ENCODE peak calls at places on chromosomes 1 and 21, in ten cellular contexts. X, P, K, E, V, M, I, G, L and W are unnamed samples.

GRCh38 chr1:215523906-215524305 is 43.2 kb upstream of the KCTD3 start:
- DNase-seq in G (no peak), V (no peak), P (no peak), L (no peak), K (no peak), E (no peak), X (no peak), I (no peak), M (no peak), W (peak; percentile 54)

GRCh38 chr1:98733782-98734112 is 72.2 kb downstream of the SNX7 start:
- DNase-seq in I (no peak), E (no peak), P (no peak), L (peak; percentile 66), X (no peak), V (no peak), G (no peak), K (no peak), M (no peak), W (peak; percentile 29)

GRCh38 chr21:42653492-42654061 is at the start of gene PDE9A:
- DNase-seq in L (no peak), X (no peak), P (no peak), E (no peak), K (peak; percentile 11), I (peak; percentile 71), V (no peak), M (peak; percentile 52), G (no peak), W (no peak)

GRCh38 chr1:206890125-206890637 is 7.1 kb upstream of the IL24 start:
- DNase-seq in E (no peak), I (no peak), M (no peak), V (no peak), L (peak; percentile 94), G (no peak), P (no peak), K (peak; percentile 56), X (no peak), W (peak; percentile 55)

GRCh38 chr1:180211156-180211859 is 18.8 kb upstream of the LHX4 start:
- DNase-seq in V (no peak), L (no peak), M (peak; percentile 29), G (no peak), X (no peak), I (no peak), E (no peak), P (no peak), K (no peak), W (no peak)

GRCh38 chr1:67785847-67786753 is 47.2 kb downstream of the GNG12 start:
- DNase-seq in M (no peak), K (no peak), G (no peak), I (no peak), E (no peak), V (no peak), X (no peak), L (no peak), P (no peak), W (peak; percentile 42)

GRCh38 chr21:44834951-44835646 is 17.2 kb upstream of the SUMO3 start:
- DNase-seq in G (no peak), P (no peak), K (no peak), L (no peak), I (no peak), V (no peak), E (no peak), M (no peak), X (no peak), W (no peak)

GRCh38 chr1:31335007-31335406 is 37.9 kb downstream of the FABP3 start:
- DNase-seq in L (peak; percentile 58), M (no peak), V (no peak), G (peak; percentile 66), I (peak; percentile 50), E (no peak), X (no peak), K (peak; percentile 21), P (no peak), W (peak; percentile 59)

GRCh38 chr1:81179239-81179638 is 621.5 kb upstream of the ADGRL2 start:
- DNase-seq in L (peak; percentile 96), M (no peak), V (no peak), K (peak; percentile 33), I (no peak), P (no peak), X (no peak), G (no peak), E (no peak), W (peak; percentile 43)

GRCh38 chr21:36355071-36355680 is 30.0 kb upstream of the CHAF1B start:
- DNase-seq in M (no peak), L (no peak), E (no peak), P (no peak), V (no peak), X (no peak), G (no peak), I (no peak), K (no peak), W (no peak)

GRCh38 chr21:15524855-15525254 is 204.9 kb upstream of the USP25 start:
- DNase-seq in K (no peak), M (no peak), L (no peak), E (no peak), P (no peak), V (no peak), G (no peak), X (no peak), I (no peak), W (no peak)

GRCh38 chr1:23194119-23194984 is 22.9 kb downstream of the HTR1D start:
- DNase-seq in G (no peak), P (no peak), V (no peak), L (peak; percentile 88), M (no peak), I (no peak), X (peak; percentile 24), K (peak; percentile 87), E (no peak), W (peak; percentile 98)

GRCh38 chr21:16588433-16588860 is 858.7 kb downstream of the USP25 start:
- DNase-seq in L (peak; percentile 93), E (no peak), V (no peak), P (no peak), K (peak; percentile 81), I (no peak), G (peak; percentile 96), X (peak; percentile 54), M (peak; percentile 75), W (peak; percentile 70)

GRCh38 chr1:165153182-165153581 is 203.3 kb downstream of the LMX1A start:
- DNase-seq in L (no peak), M (no peak), P (no peak), E (no peak), K (no peak), V (no peak), G (no peak), X (no peak), I (no peak), W (no peak)

GRCh38 chr1:110677526-110677925 is 2.8 kb upstream of the KCNA3 start:
- DNase-seq in G (no peak), E (no peak), P (no peak), K (no peak), M (no peak), L (no peak), X (no peak), V (no peak), I (no peak), W (no peak)

GRCh38 chr1:84426376-84426775 is 28.1 kb downstream of the DNASE2B start:
- DNase-seq in K (no peak), X (no peak), M (no peak), L (no peak), E (no peak), P (no peak), V (no peak), I (no peak), G (no peak), W (no peak)

GRCh38 chr1:228245111-228245510 is 37.3 kb downstream of the OBSCN start:
- DNase-seq in E (no peak), K (no peak), V (no peak), X (no peak), P (no peak), I (no peak), G (no peak), M (no peak), L (no peak), W (no peak)

GRCh38 chr1:4653796-4654715 is at the start of gene AJAP1:
- DNase-seq in K (no peak), I (no peak), L (no peak), G (no peak), V (no peak), P (no peak), X (no peak), E (no peak), M (no peak), W (no peak)